ENCODE peak calls at places on chromosome 6, in eight cellular contexts. One of them, this sample, is unnamed.

GRCh38 chr6:12980741-12981140 is 264.2 kb downstream of the PHACTR1 start:
- DNase-seq in tibial artery: no peak
- DNase-seq in small intestine: no peak
- DNase-seq in pancreas: no peak
- DNase-seq in hepatocyte: no peak
- DNase-seq in BE2C: no peak
- DNase-seq in left ventricle myocardium inferior: no peak
- DNase-seq in brain microvascular endothelial cell: no peak
- DNase-seq in this sample: no peak

GRCh38 chr6:140319209-140319608 is 944.8 kb upstream of the CITED2 start:
- DNase-seq in small intestine: peak; percentile 48
- DNase-seq in pancreas: no peak
- DNase-seq in brain microvascular endothelial cell: peak; percentile 12
- DNase-seq in hepatocyte: peak; percentile 17
- DNase-seq in BE2C: no peak
- DNase-seq in tibial artery: no peak
- DNase-seq in left ventricle myocardium inferior: no peak
- DNase-seq in this sample: peak; percentile 2

GRCh38 chr6:169763308-169763707 is 11.9 kb downstream of the ERMARD start:
- DNase-seq in brain microvascular endothelial cell: no peak
- DNase-seq in hepatocyte: no peak
- DNase-seq in tibial artery: no peak
- DNase-seq in small intestine: no peak
- DNase-seq in pancreas: no peak
- DNase-seq in BE2C: no peak
- DNase-seq in left ventricle myocardium inferior: peak; percentile 34
- DNase-seq in this sample: no peak

GRCh38 chr6:152099816-152100618 is 292.5 kb downstream of the ESR1 start:
- DNase-seq in BE2C: no peak
- DNase-seq in tibial artery: peak; percentile 47
- DNase-seq in small intestine: no peak
- DNase-seq in hepatocyte: no peak
- DNase-seq in left ventricle myocardium inferior: peak; percentile 62
- DNase-seq in brain microvascular endothelial cell: no peak
- DNase-seq in pancreas: no peak
- DNase-seq in this sample: peak; percentile 52

GRCh38 chr6:38509713-38510112 is 130.0 kb downstream of the BTBD9 start:
- DNase-seq in brain microvascular endothelial cell: peak; percentile 74
- DNase-seq in small intestine: no peak
- DNase-seq in left ventricle myocardium inferior: no peak
- DNase-seq in BE2C: no peak
- DNase-seq in tibial artery: no peak
- DNase-seq in pancreas: no peak
- DNase-seq in hepatocyte: peak; percentile 17
- DNase-seq in this sample: no peak

GRCh38 chr6:130885392-130886192 is 58.4 kb downstream of the SMLR1 start:
- DNase-seq in brain microvascular endothelial cell: peak; percentile 75
- DNase-seq in hepatocyte: peak; percentile 87
- DNase-seq in left ventricle myocardium inferior: no peak
- DNase-seq in tibial artery: peak; percentile 68
- DNase-seq in small intestine: peak; percentile 83
- DNase-seq in BE2C: peak; percentile 69
- DNase-seq in pancreas: peak; percentile 78
- DNase-seq in this sample: peak; percentile 25

GRCh38 chr6:82185948-82186347 is 61.6 kb downstream of the IBTK start:
- DNase-seq in brain microvascular endothelial cell: no peak
- DNase-seq in hepatocyte: no peak
- DNase-seq in tibial artery: no peak
- DNase-seq in small intestine: no peak
- DNase-seq in pancreas: no peak
- DNase-seq in left ventricle myocardium inferior: no peak
- DNase-seq in BE2C: no peak
- DNase-seq in this sample: no peak

GRCh38 chr6:112690497-112691202 is 343.5 kb downstream of the RFPL4B start:
- DNase-seq in tibial artery: no peak
- DNase-seq in brain microvascular endothelial cell: no peak
- DNase-seq in small intestine: no peak
- DNase-seq in hepatocyte: no peak
- DNase-seq in left ventricle myocardium inferior: no peak
- DNase-seq in pancreas: no peak
- DNase-seq in BE2C: no peak
- DNase-seq in this sample: no peak

GRCh38 chr6:4225207-4225872 is 90.0 kb upstream of the ECI2 start:
- DNase-seq in left ventricle myocardium inferior: no peak
- DNase-seq in BE2C: no peak
- DNase-seq in small intestine: no peak
- DNase-seq in hepatocyte: peak; percentile 57
- DNase-seq in brain microvascular endothelial cell: no peak
- DNase-seq in tibial artery: no peak
- DNase-seq in pancreas: no peak
- DNase-seq in this sample: no peak

GRCh38 chr6:14664616-14665315 is 547.2 kb downstream of the CD83 start:
- DNase-seq in hepatocyte: no peak
- DNase-seq in small intestine: no peak
- DNase-seq in tibial artery: no peak
- DNase-seq in left ventricle myocardium inferior: no peak
- DNase-seq in pancreas: no peak
- DNase-seq in BE2C: peak; percentile 41
- DNase-seq in brain microvascular endothelial cell: no peak
- DNase-seq in this sample: no peak

DNA sequence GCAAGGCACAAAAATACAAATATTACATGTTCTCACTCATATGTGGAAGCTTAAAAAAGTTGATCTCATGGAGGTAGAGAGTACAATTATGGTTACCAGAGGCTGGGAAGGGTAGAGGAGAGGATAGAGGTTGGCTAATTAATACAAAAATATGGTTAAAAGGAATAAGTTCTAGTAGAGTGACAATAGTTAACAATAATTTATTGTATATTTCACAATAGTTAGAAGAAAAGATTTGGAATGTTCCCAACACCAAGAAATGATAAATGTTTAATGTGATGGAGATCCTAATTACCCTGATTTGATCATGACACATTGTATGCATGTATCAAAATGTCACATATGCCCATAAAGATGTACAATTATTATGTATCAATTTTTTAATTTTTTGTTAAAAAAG is 1.8 kb downstream of the ALDH8A1 start:
- DNase-seq in left ventricle myocardium inferior: no peak
- DNase-seq in brain microvascular endothelial cell: no peak
- DNase-seq in BE2C: no peak
- DNase-seq in hepatocyte: no peak
- DNase-seq in small intestine: no peak
- DNase-seq in pancreas: no peak
- DNase-seq in tibial artery: no peak
- DNase-seq in this sample: no peak
- H3K4me3 ChIP-seq in left ventricle myocardium inferior: no peak overlapping the region
- H3K4me3 ChIP-seq in brain microvascular endothelial cell: no peak overlapping the region
- H3K4me3 ChIP-seq in BE2C: no peak overlapping the region
- H3K4me3 ChIP-seq in hepatocyte: no peak overlapping the region
- H3K4me3 ChIP-seq in small intestine: no peak overlapping the region
- H3K4me3 ChIP-seq in pancreas: no peak overlapping the region
- H3K4me3 ChIP-seq in tibial artery: no peak overlapping the region
- H3K4me3 ChIP-seq in this sample: no peak overlapping the region

GRCh38 chr6:157962601-157963084 is 19.0 kb upstream of the SYNJ2 start:
- DNase-seq in left ventricle myocardium inferior: no peak
- DNase-seq in brain microvascular endothelial cell: peak; percentile 73
- DNase-seq in BE2C: no peak
- DNase-seq in pancreas: no peak
- DNase-seq in hepatocyte: no peak
- DNase-seq in tibial artery: no peak
- DNase-seq in small intestine: no peak
- DNase-seq in this sample: no peak

GRCh38 chr6:157966597-157966977 is 15.1 kb upstream of the SYNJ2 start:
- DNase-seq in hepatocyte: no peak
- DNase-seq in tibial artery: no peak
- DNase-seq in pancreas: no peak
- DNase-seq in left ventricle myocardium inferior: no peak
- DNase-seq in BE2C: no peak
- DNase-seq in small intestine: no peak
- DNase-seq in brain microvascular endothelial cell: no peak
- DNase-seq in this sample: no peak

GRCh38 chr6:157965387-157965786 is 16.3 kb upstream of the SYNJ2 start:
- DNase-seq in BE2C: no peak
- DNase-seq in tibial artery: no peak
- DNase-seq in brain microvascular endothelial cell: no peak
- DNase-seq in hepatocyte: no peak
- DNase-seq in small intestine: no peak
- DNase-seq in pancreas: no peak
- DNase-seq in left ventricle myocardium inferior: no peak
- DNase-seq in this sample: no peak

GRCh38 chr6:157961829-157962228 is 19.8 kb upstream of the SYNJ2 start:
- DNase-seq in small intestine: no peak
- DNase-seq in BE2C: no peak
- DNase-seq in hepatocyte: no peak
- DNase-seq in brain microvascular endothelial cell: no peak
- DNase-seq in tibial artery: no peak
- DNase-seq in pancreas: no peak
- DNase-seq in left ventricle myocardium inferior: no peak
- DNase-seq in this sample: no peak

GRCh38 chr6:157964139-157964538 is 17.5 kb upstream of the SYNJ2 start:
- DNase-seq in pancreas: no peak
- DNase-seq in BE2C: no peak
- DNase-seq in brain microvascular endothelial cell: no peak
- DNase-seq in tibial artery: no peak
- DNase-seq in hepatocyte: no peak
- DNase-seq in small intestine: no peak
- DNase-seq in left ventricle myocardium inferior: no peak
- DNase-seq in this sample: no peak
- H3K4me3 ChIP-seq in pancreas: no peak overlapping the region
- H3K4me3 ChIP-seq in BE2C: no peak overlapping the region
- H3K4me3 ChIP-seq in brain microvascular endothelial cell: no peak overlapping the region
- H3K4me3 ChIP-seq in tibial artery: no peak overlapping the region
- H3K4me3 ChIP-seq in hepatocyte: no peak overlapping the region
- H3K4me3 ChIP-seq in small intestine: no peak overlapping the region
- H3K4me3 ChIP-seq in left ventricle myocardium inferior: no peak overlapping the region
- H3K4me3 ChIP-seq in this sample: no peak overlapping the region

GRCh38 chr6:90495216-90495817 is 91.6 kb downstream of the MAP3K7 start:
- DNase-seq in left ventricle myocardium inferior: no peak
- DNase-seq in hepatocyte: no peak
- DNase-seq in small intestine: no peak
- DNase-seq in pancreas: no peak
- DNase-seq in BE2C: no peak
- DNase-seq in brain microvascular endothelial cell: no peak
- DNase-seq in tibial artery: no peak
- DNase-seq in this sample: no peak
- H3K4me3 ChIP-seq in left ventricle myocardium inferior: no peak overlapping the region
- H3K4me3 ChIP-seq in hepatocyte: no peak overlapping the region
- H3K4me3 ChIP-seq in small intestine: no peak overlapping the region
- H3K4me3 ChIP-seq in pancreas: no peak overlapping the region
- H3K4me3 ChIP-seq in BE2C: no peak overlapping the region
- H3K4me3 ChIP-seq in brain microvascular endothelial cell: no peak overlapping the region
- H3K4me3 ChIP-seq in tibial artery: no peak overlapping the region
- H3K4me3 ChIP-seq in this sample: no peak overlapping the region

GRCh38 chr6:21256197-21256596 is 337.4 kb upstream of the SOX4 start:
- DNase-seq in pancreas: no peak
- DNase-seq in small intestine: no peak
- DNase-seq in hepatocyte: no peak
- DNase-seq in BE2C: no peak
- DNase-seq in left ventricle myocardium inferior: no peak
- DNase-seq in tibial artery: no peak
- DNase-seq in brain microvascular endothelial cell: no peak
- DNase-seq in this sample: no peak
- H3K4me3 ChIP-seq in pancreas: no peak overlapping the region
- H3K4me3 ChIP-seq in small intestine: no peak overlapping the region
- H3K4me3 ChIP-seq in hepatocyte: no peak overlapping the region
- H3K4me3 ChIP-seq in BE2C: no peak overlapping the region
- H3K4me3 ChIP-seq in left ventricle myocardium inferior: no peak overlapping the region
- H3K4me3 ChIP-seq in tibial artery: no peak overlapping the region
- H3K4me3 ChIP-seq in brain microvascular endothelial cell: no peak overlapping the region
- H3K4me3 ChIP-seq in this sample: no peak overlapping the region

DNA sequence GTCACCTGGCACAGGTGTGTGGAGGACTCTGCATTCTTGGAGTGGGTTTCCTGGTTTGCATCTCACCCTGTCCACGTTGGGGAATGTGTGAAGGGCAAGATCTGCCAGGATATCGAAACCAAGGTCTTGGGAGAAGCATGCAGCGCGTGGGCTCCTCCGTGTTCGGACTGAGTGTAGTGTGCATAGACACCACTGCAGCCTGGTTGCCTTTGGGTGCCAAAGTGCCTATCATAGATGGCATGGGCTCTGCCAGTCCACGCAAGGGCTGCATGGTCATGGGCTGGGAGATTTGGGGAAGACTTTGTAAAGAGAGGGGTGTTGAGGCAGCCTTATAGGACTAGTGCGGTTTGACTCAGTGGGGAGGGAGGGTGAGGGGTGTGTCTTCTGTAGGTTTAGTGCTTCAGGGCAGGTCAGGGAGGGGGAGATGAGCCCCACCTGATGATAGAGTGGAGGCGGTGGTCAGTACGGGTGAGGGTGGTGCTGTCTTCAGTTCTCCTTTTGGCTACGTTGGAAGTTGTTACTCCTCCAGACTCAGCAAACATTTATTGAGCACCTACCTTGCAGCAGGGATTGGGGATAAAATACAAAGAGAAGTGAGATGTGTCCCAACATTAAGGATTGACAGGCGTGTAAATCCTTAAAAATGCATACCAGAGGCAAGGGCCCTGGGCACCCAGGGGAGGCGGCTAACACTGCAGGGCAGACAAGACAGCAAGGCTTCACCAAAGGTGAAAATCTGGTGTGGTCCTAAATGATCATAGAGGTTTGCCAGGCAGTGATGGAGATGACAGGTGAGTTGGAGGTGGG is 28.3 kb downstream of the DUSP22 start:
- DNase-seq in small intestine: no peak
- DNase-seq in left ventricle myocardium inferior: no peak
- DNase-seq in BE2C: no peak
- DNase-seq in tibial artery: no peak
- DNase-seq in pancreas: no peak
- DNase-seq in hepatocyte: no peak
- DNase-seq in brain microvascular endothelial cell: no peak
- DNase-seq in this sample: no peak
- H3K4me3 ChIP-seq in small intestine: no peak overlapping the region
- H3K4me3 ChIP-seq in left ventricle myocardium inferior: no peak overlapping the region
- H3K4me3 ChIP-seq in BE2C: no peak overlapping the region
- H3K4me3 ChIP-seq in tibial artery: no peak overlapping the region
- H3K4me3 ChIP-seq in pancreas: no peak overlapping the region
- H3K4me3 ChIP-seq in hepatocyte: no peak overlapping the region
- H3K4me3 ChIP-seq in brain microvascular endothelial cell: no peak overlapping the region
- H3K4me3 ChIP-seq in this sample: no peak overlapping the region

This sample was measured in skeletal muscle cell.